ENCODE peak calls at places on chromosomes 11 and 22, in ten cellular contexts. Q, Y, W, J, R, M, V, C, T and N are unnamed samples.

GRCh38 chr11:133824593-133824992 is 20.7 kb downstream of the SPATA19 start:
- DNase-seq in Q (no peak), Y (no peak), W (no peak), J (no peak), R (no peak), M (no peak), V (no peak), C (no peak), T (no peak), N (no peak)

GRCh38 chr22:36244522-36245391 is 5.4 kb upstream of the APOL2 start:
- DNase-seq in Q (peak; percentile 27), Y (no peak), W (no peak), J (peak; percentile 83), R (no peak), M (no peak), V (no peak), C (no peak), T (no peak), N (no peak)

GRCh38 chr11:35786918-35787557 is 124.5 kb downstream of the TRIM44 start:
- DNase-seq in Q (peak; percentile 40), Y (no peak), W (no peak), J (no peak), R (no peak), M (no peak), V (no peak), C (no peak), T (no peak), N (no peak)

GRCh38 chr22:47801541-47802245 is 1039.2 kb downstream of the TBC1D22A start:
- DNase-seq in Q (no peak), Y (no peak), W (no peak), J (no peak), R (no peak), M (no peak), V (no peak), C (no peak), T (no peak), N (no peak)

GRCh38 chr22:41949297-41949965 is 2.5 kb upstream of the CENPM start:
- DNase-seq in Q (no peak), Y (no peak), W (no peak), J (no peak), R (no peak), M (no peak), V (peak; percentile 75), C (no peak), T (no peak), N (no peak)

GRCh38 chr22:46133588-46133855 is 16.8 kb upstream of the PPARA start:
- DNase-seq in Q (no peak), Y (no peak), W (no peak), J (no peak), R (no peak), M (no peak), V (no peak), C (no peak), T (no peak), N (no peak)

GRCh38 chr22:49503321-49503720 is 324.4 kb downstream of the BRD1 start:
- DNase-seq in Q (no peak), Y (no peak), W (no peak), J (no peak), R (no peak), M (no peak), V (no peak), C (no peak), T (no peak), N (no peak)

GRCh38 chr11:15073361-15074205 is at the start of gene CALCB:
- DNase-seq in Q (no peak), Y (peak; percentile 82), W (no peak), J (peak; percentile 83), R (peak; percentile 38), M (no peak), V (no peak), C (no peak), T (peak; percentile 60), N (no peak)

GRCh38 chr11:32297629-32298028 is 137.7 kb downstream of the WT1 start:
- DNase-seq in Q (peak; percentile 49), Y (peak; percentile 10), W (peak; percentile 45), J (no peak), R (no peak), M (no peak), V (peak; percentile 40), C (no peak), T (peak; percentile 64), N (no peak)

GRCh38 chr11:1020211-1020905 is 16.2 kb downstream of the MUC6 start:
- DNase-seq in Q (no peak), Y (no peak), W (no peak), J (no peak), R (no peak), M (no peak), V (no peak), C (no peak), T (no peak), N (no peak)

GRCh38 chr11:122633219-122633829 is 22.2 kb upstream of the UBASH3B start:
- DNase-seq in Q (peak; percentile 66), Y (peak; percentile 49), W (peak; percentile 64), J (no peak), R (no peak), M (no peak), V (peak; percentile 33), C (no peak), T (peak; percentile 81), N (no peak)

GRCh38 chr11:6926208-6927029 is at the start of gene ZNF215:
- DNase-seq in Q (peak; percentile 68), Y (peak; percentile 85), W (peak; percentile 59), J (peak; percentile 93), R (peak; percentile 46), M (no peak), V (peak; percentile 95), C (no peak), T (no peak), N (peak; percentile 30)

GRCh38 chr11:57336111-57336666 is 497 bp upstream of the SSRP1 start:
- DNase-seq in Q (peak; percentile 15), Y (no peak), W (no peak), J (peak; percentile 45), R (no peak), M (no peak), V (no peak), C (peak; percentile 20), T (no peak), N (peak; percentile 20)

GRCh38 chr11:20443596-20443995 is 56.1 kb downstream of the PRMT3 start:
- DNase-seq in Q (peak; percentile 41), Y (peak; percentile 10), W (no peak), J (no peak), R (no peak), M (peak; percentile 11), V (peak; percentile 16), C (no peak), T (no peak), N (no peak)

GRCh38 chr11:85767277-85767676 is 43.7 kb downstream of the SYTL2 start:
- DNase-seq in Q (no peak), Y (no peak), W (no peak), J (no peak), R (no peak), M (no peak), V (no peak), C (no peak), T (no peak), N (no peak)

GRCh38 chr11:121291896-121292502 is 572 bp upstream of the SC5D start:
- DNase-seq in Q (peak; percentile 13), Y (peak; percentile 13), W (peak; percentile 43), J (no peak), R (no peak), M (no peak), V (peak; percentile 52), C (no peak), T (peak; percentile 83), N (no peak)

GRCh38 chr22:41799486-41800347 is 762 bp upstream of the CCDC134 start:
- DNase-seq in Q (no peak), Y (peak; percentile 64), W (no peak), J (no peak), R (peak; percentile 10), M (peak; percentile 27), V (no peak), C (no peak), T (peak; percentile 53), N (no peak)

GRCh38 chr11:2769779-2770555 is 70.2 kb upstream of the KCNQ1OT1 start:
- DNase-seq in Q (no peak), Y (no peak), W (no peak), J (peak; percentile 72), R (no peak), M (no peak), V (no peak), C (no peak), T (no peak), N (no peak)

GRCh38 chr11:120662071-120662611 is 150.6 kb downstream of the GRIK4 start:
- DNase-seq in Q (no peak), Y (no peak), W (no peak), J (no peak), R (no peak), M (no peak), V (no peak), C (no peak), T (no peak), N (no peak)